ENCODE peak calls at places on chromosomes 12 and 14, in four cellular contexts. N is HCT116, E is K562, Z is HepG2. Y is an unnamed sample. For H3K4me1, the result is how much of the 10 kb centered on the place peaks cover.

GRCh38 chr12:22658214-22658613 is 33.2 kb downstream of the ETNK1 start:
- DNase-seq in N (no peak), Z (no peak), E (no peak), Y (no peak)

GRCh38 chr12:108547633-108548172 is 13.3 kb downstream of the SART3 start:
- DNase-seq in E (no peak), Z (no peak), N (no peak), Y (no peak)

GRCh38 chr14:101193126-101193844 is 289.8 kb upstream of the RTL1 start:
- DNase-seq in N (no peak), E (no peak), Z (no peak), Y (no peak)

GRCh38 chr14:99891900-99892299 is 98.7 kb downstream of the EML1 start:
- DNase-seq in E (no peak), N (no peak), Z (no peak), Y (no peak)

GRCh38 chr14:90093942-90094595 is 32.3 kb downstream of the KCNK13 start:
- DNase-seq in E (no peak), N (no peak), Z (no peak), Y (no peak)

GRCh38 chr14:36194645-36195044 is 18.1 kb upstream of the PTCSC3 start:
- DNase-seq in E (no peak), N (no peak), Z (no peak), Y (no peak)

GRCh38 chr14:105478624-105479305 is 4.1 kb downstream of the CRIP2 start:
- DNase-seq in N (no peak), E (no peak), Z (no peak), Y (no peak)

GRCh38 chr12:15151141-15152091 is 69.8 kb downstream of the RERG start:
- DNase-seq in E (no peak), N (peak), Z (peak), Y (no peak)

GRCh38 chr12:66942741-66943465 is 264.0 kb upstream of the GRIP1 start:
- DNase-seq in Z (no peak), E (no peak), N (no peak), Y (no peak)

GRCh38 chr14:58298880-58299664 is 717 bp downstream of the ARID4A start:
- DNase-seq in Z (no peak), N (no peak), E (peak), Y (no peak)

GRCh38 chr14:57089901-57090300 is 178.8 kb downstream of the EXOC5 start:
- DNase-seq in N (no peak), Z (no peak), E (no peak), Y (no peak)

GRCh38 chr12:116539361-116539771 is 19.8 kb upstream of the MAP1LC3B2 start:
- DNase-seq in Z (no peak), E (no peak), N (no peak), Y (no peak)

GRCh38 chr14:79602742-79603141 is 608.6 kb downstream of the DIO2 start:
- DNase-seq in N (no peak), Z (no peak), E (no peak), Y (no peak)
- TF ChIP-seq CTCF in N (no peak), Z (no peak), E (no peak), Y (no peak)

DNA sequence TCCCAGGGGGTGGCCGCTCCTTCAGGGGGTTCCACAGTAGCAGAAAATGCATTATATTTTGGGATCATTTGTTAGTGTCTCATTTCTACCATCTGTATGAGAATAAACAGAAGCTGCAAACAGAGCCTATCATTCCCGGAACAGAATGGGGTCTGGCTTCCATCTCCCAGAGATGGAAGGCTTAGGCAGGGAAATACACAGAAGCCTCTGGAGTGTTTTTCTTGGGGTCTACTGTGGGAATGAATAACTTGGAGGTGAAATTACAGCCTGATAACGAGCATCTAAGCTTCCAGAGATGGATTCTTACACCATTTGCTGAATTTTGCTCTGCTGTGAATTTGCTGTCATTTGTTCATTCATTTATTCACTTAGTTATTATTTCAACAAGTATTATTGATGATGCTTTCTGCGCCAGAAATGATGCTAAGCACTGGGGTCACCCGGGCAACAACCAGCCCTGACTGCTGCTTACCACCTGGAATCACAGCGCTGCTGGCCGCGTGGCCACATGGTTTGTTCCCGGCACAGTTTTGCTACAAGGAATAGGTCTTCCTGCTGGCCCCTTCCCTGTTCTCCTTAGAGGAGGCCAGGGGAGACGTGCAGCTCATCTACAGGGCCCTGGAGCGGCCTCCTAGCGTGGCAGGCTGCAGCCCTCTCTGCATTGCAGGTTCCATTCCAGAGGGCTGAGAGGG is 6.9 kb downstream of the JDP2 start:
- DNase-seq in E (no peak), Z (no peak), N (no peak), Y (no peak)
- H3K4me1 ChIP-seq in E (under half), Z (under half), N (under half), Y (under half)

GRCh38 chr12:131644481-131644880 is 66.4 kb upstream of the SFSWAP start:
- DNase-seq in Z (no peak), N (no peak), E (no peak), Y (no peak)

GRCh38 chr12:131641315-131641714 is 69.6 kb upstream of the SFSWAP start:
- DNase-seq in Z (no peak), E (no peak), N (no peak), Y (no peak)

GRCh38 chr12:131642771-131643170 is 68.1 kb upstream of the SFSWAP start:
- DNase-seq in N (no peak), Z (no peak), E (no peak), Y (no peak)

GRCh38 chr12:131642101-131642540 is 68.8 kb upstream of the SFSWAP start:
- DNase-seq in Z (peak), E (peak), N (peak), Y (no peak)

DNA sequence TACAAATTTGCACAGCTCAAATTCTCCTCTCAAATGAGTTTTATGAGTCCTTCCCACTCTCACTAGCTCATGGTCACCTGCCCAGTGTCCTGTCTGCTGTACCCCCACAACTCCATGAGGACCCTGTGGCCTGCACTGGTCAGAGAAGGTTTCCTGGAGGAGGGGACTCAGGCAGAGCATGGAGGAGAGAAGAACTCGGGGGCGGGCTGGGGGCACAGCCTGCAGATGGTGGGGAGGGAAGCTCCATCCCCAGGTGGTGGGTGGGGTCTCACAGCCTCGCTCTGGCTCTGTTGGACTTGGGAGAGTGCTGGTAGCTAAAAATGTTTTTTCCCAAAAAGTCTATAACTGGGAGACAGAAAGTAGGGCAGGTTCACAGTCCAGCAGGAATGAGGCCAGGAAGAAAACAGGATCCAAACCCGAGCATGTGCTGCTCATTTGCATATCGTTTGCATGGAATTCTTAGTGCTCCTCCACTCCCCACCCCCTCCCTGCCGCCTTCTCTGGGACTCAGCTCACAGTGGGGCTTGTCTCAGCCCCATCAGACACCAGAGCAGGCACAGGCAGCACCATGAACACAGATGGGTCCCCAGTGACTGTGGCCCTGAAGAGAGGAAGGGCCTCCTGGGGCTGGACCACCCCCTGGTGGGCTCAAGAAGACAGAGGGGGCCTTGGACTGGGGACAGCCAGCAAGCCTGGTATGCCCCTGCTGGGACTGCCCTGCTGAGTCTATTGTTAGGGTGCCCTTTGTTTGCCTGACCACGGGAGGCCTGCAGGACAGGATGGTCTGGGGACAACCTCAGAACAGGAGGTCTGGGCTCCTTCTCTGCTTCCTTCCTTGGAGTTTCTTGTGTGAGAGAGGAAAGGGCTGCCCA is 67.1 kb upstream of the SFSWAP start:
- DNase-seq in E (no peak), Z (no peak), N (no peak), Y (no peak)
- TF ChIP-seq TCF7L2 in E (no peak), Z (no peak), N (no peak), Y (no peak)

DNA sequence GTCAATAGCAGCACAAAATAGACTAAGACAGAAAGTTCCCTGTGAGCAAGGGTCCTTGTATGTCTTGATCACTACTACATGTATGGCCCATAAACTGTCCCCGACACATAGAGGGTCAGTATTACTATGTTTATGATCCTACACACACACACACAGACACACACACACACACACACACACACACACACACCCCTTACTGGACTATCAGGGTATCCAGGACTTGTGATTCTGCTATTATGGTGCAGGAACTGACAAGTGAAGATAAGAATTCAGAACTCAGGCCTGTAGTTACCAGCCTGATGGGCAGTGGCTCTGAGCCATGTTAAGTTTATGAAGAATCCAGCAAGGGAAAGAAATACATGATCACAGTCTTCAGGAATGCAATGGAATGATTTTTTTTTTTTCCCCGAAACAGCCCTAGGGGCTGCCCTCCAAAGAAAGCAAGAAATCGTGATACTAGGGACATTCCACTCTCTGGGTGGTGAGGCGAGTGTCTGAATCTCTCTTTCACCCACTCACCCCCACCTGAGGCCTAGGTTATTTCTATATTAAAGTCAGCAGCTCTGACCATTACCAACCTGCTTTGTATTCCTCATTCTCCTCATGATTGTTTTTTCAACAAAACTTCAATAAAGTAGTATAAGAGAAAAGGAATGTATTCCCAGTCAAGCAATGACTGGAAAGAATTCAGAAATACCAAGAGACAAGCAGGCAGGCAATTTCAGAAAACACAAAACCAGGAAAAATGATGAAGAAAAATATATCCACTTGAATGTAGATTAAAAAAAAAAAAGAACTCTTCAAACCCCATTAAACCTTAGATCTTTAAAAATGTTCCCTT is 105.8 kb downstream of the AVPR1A start:
- DNase-seq in Z (no peak), E (no peak), N (no peak), Y (no peak)
- TF ChIP-seq CTCF in Z (no peak), E (no peak), N (no peak), Y (no peak)

GRCh38 chr12:57694459-57695019 is 607 bp downstream of the OS9 start:
- DNase-seq in N (no peak), Z (no peak), E (peak), Y (no peak)

GRCh38 chr12:57695770-57696432 is 2.0 kb downstream of the OS9 start:
- DNase-seq in Z (no peak), N (no peak), E (no peak), Y (no peak)

GRCh38 chr12:57693659-57694458 is at the start of gene OS9:
- DNase-seq in Z (peak), N (peak), E (peak), Y (peak)

GRCh38 chr12:57693317-57693658 is 644 bp upstream of the OS9 start:
- DNase-seq in Z (no peak), N (no peak), E (no peak), Y (no peak)

DNA sequence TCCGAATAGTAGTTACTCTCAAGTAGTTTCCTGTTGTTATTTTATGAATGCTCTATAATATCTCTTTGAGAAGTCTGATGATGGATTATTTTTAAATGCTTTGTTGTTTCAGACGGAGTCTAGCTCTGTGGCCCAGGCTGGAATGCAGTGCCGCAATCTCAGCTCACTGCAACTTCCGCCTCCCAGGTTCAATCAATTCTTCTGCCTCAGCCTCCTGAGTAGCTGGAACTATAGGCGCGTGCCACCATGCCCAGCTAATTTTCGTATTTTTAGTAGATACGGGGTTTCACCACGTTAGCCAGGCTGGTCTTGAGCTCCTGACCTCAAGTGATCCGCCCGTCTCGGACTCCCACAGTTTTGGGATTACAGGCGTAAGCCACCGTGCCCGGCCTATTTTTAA is 1.4 kb upstream of the OS9 start:
- DNase-seq in N (no peak), E (no peak), Z (no peak), Y (no peak)
- H3K4me1 ChIP-seq in N (under half), E (under half), Z (under half), Y (under half)

DNA sequence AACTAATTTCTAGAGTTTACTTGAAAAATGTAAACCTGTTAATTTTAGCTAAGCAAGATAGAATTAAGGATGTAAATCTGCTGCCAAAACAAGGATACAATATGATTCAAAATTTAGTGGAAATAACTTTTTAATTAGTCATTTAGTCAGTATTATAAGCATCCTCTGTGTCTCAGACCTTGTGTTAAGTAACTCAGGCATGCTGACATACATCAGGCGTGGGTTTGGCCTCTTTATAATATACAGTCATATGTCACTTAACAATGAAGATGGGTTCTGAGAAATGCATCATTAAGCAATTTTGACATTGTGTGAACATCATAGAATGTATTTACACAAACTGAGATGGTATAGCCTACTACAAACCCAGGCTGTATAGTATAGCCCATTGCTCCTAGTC is 386.9 kb downstream of the ZFP36L1 start:
- DNase-seq in N (no peak), Z (no peak), E (no peak), Y (no peak)
- TF ChIP-seq TCF7L2 in N (no peak), Z (no peak), E (no peak), Y (no peak)

DNA sequence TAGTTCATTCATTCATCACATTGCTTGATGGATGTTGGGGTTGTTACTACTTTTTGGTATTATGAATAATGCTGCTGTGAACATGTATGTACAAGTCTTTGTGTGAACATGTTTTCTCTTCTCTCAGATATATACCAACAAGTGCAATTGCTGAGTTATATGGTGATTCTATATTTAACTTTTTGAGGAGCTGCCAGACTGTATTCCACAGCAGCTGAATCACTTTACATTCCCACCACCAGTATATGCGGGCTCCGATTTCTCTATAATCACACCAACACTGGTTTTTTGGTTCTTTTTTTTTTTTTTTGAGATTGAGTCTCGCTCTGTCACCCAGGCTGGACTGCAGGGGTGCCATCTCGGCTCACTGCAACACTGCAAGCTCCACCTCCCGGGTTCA is 22.2 kb upstream of the PLEKHG6 start:
- DNase-seq in E (no peak), Z (no peak), N (no peak), Y (no peak)
- TF ChIP-seq CTCF in E (no peak), Z (no peak), N (no peak), Y (no peak)